ENCODE peak calls at places on chromosomes 13 and 19, in eight cellular contexts. One of them, this sample, is unnamed.
A peak's percentile ranks its signal among the peaks of the same experiment; 100 is the strongest.

GRCh38 chr13:93355094-93355493 is 128.5 kb downstream of the GPC6 start:
- DNase-seq in thoracic aorta: no peak
- DNase-seq in testis: no peak
- DNase-seq in A549: no peak
- DNase-seq in uterus: no peak
- DNase-seq in psoas muscle: no peak
- DNase-seq in aorta: no peak
- DNase-seq in lung: no peak
- DNase-seq in this sample: no peak

GRCh38 chr13:73059460-73060250 is 850 bp downstream of the KLF5 start:
- DNase-seq in thoracic aorta: no peak
- DNase-seq in testis: peak; percentile 54
- DNase-seq in A549: no peak
- DNase-seq in uterus: peak; percentile 31
- DNase-seq in psoas muscle: peak; percentile 58
- DNase-seq in aorta: peak; percentile 57
- DNase-seq in lung: peak; percentile 66
- DNase-seq in this sample: no peak

GRCh38 chr13:86932935-86933334 is 738.2 kb upstream of the SLITRK5 start:
- DNase-seq in thoracic aorta: no peak
- DNase-seq in testis: no peak
- DNase-seq in A549: no peak
- DNase-seq in uterus: no peak
- DNase-seq in psoas muscle: no peak
- DNase-seq in aorta: no peak
- DNase-seq in lung: no peak
- DNase-seq in this sample: no peak

GRCh38 chr19:57803594-57804325 is 11.0 kb downstream of the ZNF552 start:
- DNase-seq in thoracic aorta: no peak
- DNase-seq in testis: no peak
- DNase-seq in A549: no peak
- DNase-seq in uterus: peak; percentile 23
- DNase-seq in psoas muscle: no peak
- DNase-seq in aorta: peak; percentile 64
- DNase-seq in lung: no peak
- DNase-seq in this sample: no peak

GRCh38 chr13:32902898-32903297 is 113.3 kb upstream of the KL start:
- DNase-seq in thoracic aorta: peak; percentile 17
- DNase-seq in testis: peak; percentile 80
- DNase-seq in A549: no peak
- DNase-seq in uterus: peak; percentile 67
- DNase-seq in psoas muscle: peak; percentile 81
- DNase-seq in aorta: peak; percentile 89
- DNase-seq in lung: no peak
- DNase-seq in this sample: peak; percentile 85

GRCh38 chr13:20348018-20348417 is 115.9 kb upstream of the GJB6 start:
- DNase-seq in thoracic aorta: no peak
- DNase-seq in testis: no peak
- DNase-seq in A549: no peak
- DNase-seq in uterus: no peak
- DNase-seq in psoas muscle: no peak
- DNase-seq in aorta: no peak
- DNase-seq in lung: no peak
- DNase-seq in this sample: no peak

GRCh38 chr13:39603424-39603947 is 493 bp upstream of the LHFPL6 start:
- DNase-seq in thoracic aorta: no peak
- DNase-seq in testis: peak; percentile 63
- DNase-seq in A549: peak; percentile 1
- DNase-seq in uterus: peak; percentile 39
- DNase-seq in psoas muscle: no peak
- DNase-seq in aorta: peak; percentile 51
- DNase-seq in lung: peak; percentile 30
- DNase-seq in this sample: no peak

GRCh38 chr13:109790071-109790470 is 3.7 kb upstream of the IRS2 start:
- DNase-seq in thoracic aorta: no peak
- DNase-seq in testis: no peak
- DNase-seq in A549: no peak
- DNase-seq in uterus: no peak
- DNase-seq in psoas muscle: no peak
- DNase-seq in aorta: no peak
- DNase-seq in lung: no peak
- DNase-seq in this sample: no peak

GRCh38 chr13:114099918-114100445 is 32.4 kb downstream of the RASA3 start:
- DNase-seq in thoracic aorta: no peak
- DNase-seq in testis: no peak
- DNase-seq in A549: peak; percentile 26
- DNase-seq in uterus: peak; percentile 27
- DNase-seq in psoas muscle: no peak
- DNase-seq in aorta: no peak
- DNase-seq in lung: no peak
- DNase-seq in this sample: peak; percentile 55

GRCh38 chr13:27446986-27447583 is 3.3 kb downstream of the MTIF3 start:
- DNase-seq in thoracic aorta: no peak
- DNase-seq in testis: no peak
- DNase-seq in A549: no peak
- DNase-seq in uterus: no peak
- DNase-seq in psoas muscle: no peak
- DNase-seq in aorta: no peak
- DNase-seq in lung: no peak
- DNase-seq in this sample: no peak
- H3K4me3 ChIP-seq in thoracic aorta: no peak overlapping the region
- H3K4me3 ChIP-seq in testis: no peak overlapping the region
- H3K4me3 ChIP-seq in A549: no peak overlapping the region
- H3K4me3 ChIP-seq in uterus: no peak overlapping the region
- H3K4me3 ChIP-seq in psoas muscle: peak overlapping the region; percentile 17
- H3K4me3 ChIP-seq in aorta: no peak overlapping the region
- H3K4me3 ChIP-seq in lung: no peak overlapping the region
- H3K4me3 ChIP-seq in this sample: no peak overlapping the region

GRCh38 chr19:1070576-1070930 is 3.6 kb downstream of the ARHGAP45 start:
- DNase-seq in thoracic aorta: no peak
- DNase-seq in testis: no peak
- DNase-seq in A549: no peak
- DNase-seq in uterus: no peak
- DNase-seq in psoas muscle: no peak
- DNase-seq in aorta: peak; percentile 47
- DNase-seq in lung: no peak
- DNase-seq in this sample: no peak

GRCh38 chr19:1073956-1074511 is 7.1 kb downstream of the ARHGAP45 start:
- DNase-seq in thoracic aorta: no peak
- DNase-seq in testis: no peak
- DNase-seq in A549: no peak
- DNase-seq in uterus: no peak
- DNase-seq in psoas muscle: no peak
- DNase-seq in aorta: peak; percentile 49
- DNase-seq in lung: no peak
- DNase-seq in this sample: no peak

GRCh38 chr19:1070931-1071791 is 4.2 kb downstream of the ARHGAP45 start:
- DNase-seq in thoracic aorta: no peak
- DNase-seq in testis: no peak
- DNase-seq in A549: no peak
- DNase-seq in uterus: no peak
- DNase-seq in psoas muscle: peak; percentile 17
- DNase-seq in aorta: peak; percentile 53
- DNase-seq in lung: no peak
- DNase-seq in this sample: no peak

GRCh38 chr19:1073063-1073955 is 6.3 kb downstream of the ARHGAP45 start:
- DNase-seq in thoracic aorta: no peak
- DNase-seq in testis: no peak
- DNase-seq in A549: no peak
- DNase-seq in uterus: no peak
- DNase-seq in psoas muscle: no peak
- DNase-seq in aorta: no peak
- DNase-seq in lung: no peak
- DNase-seq in this sample: no peak

DNA sequence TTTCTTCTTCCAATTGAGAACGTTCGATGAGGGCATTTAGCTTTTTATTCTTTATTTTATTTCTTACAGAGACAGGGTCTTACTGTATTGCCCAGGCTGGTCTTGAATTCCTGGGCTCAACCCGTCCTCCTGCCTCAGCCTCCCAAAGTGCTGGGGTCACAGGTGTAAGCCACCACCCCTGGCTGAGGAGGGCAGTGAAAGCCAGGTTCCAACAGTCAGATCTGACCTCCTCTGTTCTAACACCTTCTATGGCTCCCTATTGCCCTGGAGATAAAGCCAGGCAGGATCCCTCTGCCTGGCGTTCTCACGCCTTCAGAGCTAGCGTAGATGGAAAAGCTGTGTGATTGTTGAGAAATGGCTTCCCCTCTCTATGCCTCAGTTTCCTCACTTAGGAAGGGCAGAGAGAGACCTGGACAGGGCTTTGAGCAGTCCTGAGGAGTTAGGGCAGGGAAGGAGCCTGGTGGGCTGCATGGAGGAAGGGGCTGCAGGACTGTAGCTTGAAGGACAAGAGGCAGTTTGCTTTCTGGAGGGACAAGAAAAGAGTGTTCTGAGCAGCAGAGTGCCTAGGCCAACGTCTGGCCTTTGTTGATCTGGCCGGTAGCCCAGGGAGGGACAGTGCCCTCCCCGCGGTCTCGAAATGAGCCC is 5.5 kb downstream of the ARHGAP45 start:
- DNase-seq in thoracic aorta: no peak
- DNase-seq in testis: no peak
- DNase-seq in A549: no peak
- DNase-seq in uterus: no peak
- DNase-seq in psoas muscle: no peak
- DNase-seq in aorta: no peak
- DNase-seq in lung: no peak
- DNase-seq in this sample: no peak
- H3K4me1 ChIP-seq in thoracic aorta: peaks cover 34% of the 10 kb centered on the region
- H3K4me1 ChIP-seq in testis: no peaks in the 10 kb centered on the region
- H3K4me1 ChIP-seq in A549: peaks cover 15% of the 10 kb centered on the region
- H3K4me1 ChIP-seq in uterus: peaks cover 6% of the 10 kb centered on the region
- H3K4me1 ChIP-seq in psoas muscle: peaks cover 3% of the 10 kb centered on the region
- H3K4me1 ChIP-seq in aorta: no peaks in the 10 kb centered on the region
- H3K4me1 ChIP-seq in lung: peaks cover 23% of the 10 kb centered on the region
- H3K4me1 ChIP-seq in this sample: peaks cover 16% of the 10 kb centered on the region

GRCh38 chr13:98141938-98142426 is 912 bp upstream of the FARP1 start:
- DNase-seq in thoracic aorta: no peak
- DNase-seq in testis: peak; percentile 37
- DNase-seq in A549: no peak
- DNase-seq in uterus: no peak
- DNase-seq in psoas muscle: peak; percentile 22
- DNase-seq in aorta: peak; percentile 60
- DNase-seq in lung: peak; percentile 33
- DNase-seq in this sample: no peak

GRCh38 chr13:98143601-98144500 is 957 bp downstream of the FARP1 start:
- DNase-seq in thoracic aorta: no peak
- DNase-seq in testis: peak; percentile 64
- DNase-seq in A549: peak; percentile 9
- DNase-seq in uterus: peak; percentile 31
- DNase-seq in psoas muscle: peak; percentile 34
- DNase-seq in aorta: no peak
- DNase-seq in lung: no peak
- DNase-seq in this sample: no peak

GRCh38 chr13:98141509-98141908 is 1.4 kb upstream of the FARP1 start:
- DNase-seq in thoracic aorta: no peak
- DNase-seq in testis: no peak
- DNase-seq in A549: no peak
- DNase-seq in uterus: no peak
- DNase-seq in psoas muscle: no peak
- DNase-seq in aorta: no peak
- DNase-seq in lung: no peak
- DNase-seq in this sample: no peak

GRCh38 chr13:98143157-98143553 is 261 bp downstream of the FARP1 start:
- DNase-seq in thoracic aorta: no peak
- DNase-seq in testis: peak; percentile 48
- DNase-seq in A549: peak; percentile 14
- DNase-seq in uterus: peak; percentile 50
- DNase-seq in psoas muscle: no peak
- DNase-seq in aorta: peak; percentile 57
- DNase-seq in lung: no peak
- DNase-seq in this sample: no peak

DNA sequence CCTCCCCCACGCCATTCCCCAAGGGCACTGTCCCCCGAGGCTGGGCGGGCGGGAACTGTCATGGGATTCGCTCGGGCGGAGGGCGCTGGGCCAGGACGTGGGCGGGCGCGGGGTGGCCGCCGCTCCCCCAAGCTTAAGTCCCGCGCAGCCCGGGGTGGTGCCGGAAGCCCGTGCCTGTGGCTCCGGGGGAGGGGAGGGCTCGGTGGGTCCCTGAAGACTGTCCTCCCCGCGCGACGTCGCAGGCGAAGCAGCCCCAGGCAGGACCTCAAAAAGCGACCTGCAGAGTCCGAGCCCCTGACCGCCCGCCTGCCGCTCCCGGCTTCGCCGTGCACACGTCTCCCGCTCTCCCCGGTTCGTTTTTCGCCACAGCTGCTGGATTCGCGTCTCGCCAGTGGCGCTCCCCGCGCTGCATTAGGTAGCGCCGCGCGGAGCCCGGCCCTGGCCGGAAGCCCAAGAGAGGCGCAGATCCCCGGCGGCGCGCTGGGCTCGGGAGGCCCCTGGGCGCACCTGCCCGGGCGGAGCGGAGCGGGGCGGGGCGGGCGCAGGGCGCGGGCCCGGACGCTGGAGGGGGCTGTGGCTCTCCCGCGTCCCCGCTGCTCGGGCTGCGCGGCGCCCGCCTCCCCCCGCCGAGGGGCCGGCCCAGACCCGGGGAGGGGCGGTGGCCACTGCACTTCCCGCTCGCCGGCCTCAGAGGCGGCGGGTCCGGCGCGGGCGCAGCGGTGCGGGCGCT is at the start of gene FARP1:
- DNase-seq in thoracic aorta: no peak
- DNase-seq in testis: peak; percentile 76
- DNase-seq in A549: peak; percentile 48
- DNase-seq in uterus: peak; percentile 78
- DNase-seq in psoas muscle: peak; percentile 76
- DNase-seq in aorta: peak; percentile 80
- DNase-seq in lung: peak; percentile 71
- DNase-seq in this sample: no peak
- H3K4me3 ChIP-seq in thoracic aorta: peak within 1 kb of the TSS; percentile 85
- H3K4me3 ChIP-seq in testis: peak within 1 kb of the TSS; percentile 70
- H3K4me3 ChIP-seq in A549: peak within 1 kb of the TSS; percentile 96
- H3K4me3 ChIP-seq in uterus: peak within 1 kb of the TSS; percentile 55
- H3K4me3 ChIP-seq in psoas muscle: peak within 1 kb of the TSS; percentile 75
- H3K4me3 ChIP-seq in aorta: peak within 1 kb of the TSS; percentile 95
- H3K4me3 ChIP-seq in lung: peak within 1 kb of the TSS; percentile 71
- H3K4me3 ChIP-seq in this sample: peak within 1 kb of the TSS; percentile 79

GRCh38 chr13:30313307-30313706 is 6.0 kb upstream of the KATNAL1 start:
- DNase-seq in thoracic aorta: no peak
- DNase-seq in testis: no peak
- DNase-seq in A549: no peak
- DNase-seq in uterus: no peak
- DNase-seq in psoas muscle: no peak
- DNase-seq in aorta: no peak
- DNase-seq in lung: no peak
- DNase-seq in this sample: no peak

GRCh38 chr13:30312859-30313258 is 5.5 kb upstream of the KATNAL1 start:
- DNase-seq in thoracic aorta: no peak
- DNase-seq in testis: no peak
- DNase-seq in A549: no peak
- DNase-seq in uterus: no peak
- DNase-seq in psoas muscle: no peak
- DNase-seq in aorta: no peak
- DNase-seq in lung: no peak
- DNase-seq in this sample: no peak

GRCh38 chr13:30318026-30318425 is 10.7 kb upstream of the KATNAL1 start:
- DNase-seq in thoracic aorta: no peak
- DNase-seq in testis: no peak
- DNase-seq in A549: no peak
- DNase-seq in uterus: no peak
- DNase-seq in psoas muscle: no peak
- DNase-seq in aorta: no peak
- DNase-seq in lung: no peak
- DNase-seq in this sample: no peak

GRCh38 chr13:30314069-30314468 is 6.7 kb upstream of the KATNAL1 start:
- DNase-seq in thoracic aorta: no peak
- DNase-seq in testis: no peak
- DNase-seq in A549: no peak
- DNase-seq in uterus: no peak
- DNase-seq in psoas muscle: no peak
- DNase-seq in aorta: no peak
- DNase-seq in lung: no peak
- DNase-seq in this sample: no peak

GRCh38 chr13:30314562-30314961 is 7.2 kb upstream of the KATNAL1 start:
- DNase-seq in thoracic aorta: no peak
- DNase-seq in testis: no peak
- DNase-seq in A549: no peak
- DNase-seq in uterus: no peak
- DNase-seq in psoas muscle: no peak
- DNase-seq in aorta: no peak
- DNase-seq in lung: no peak
- DNase-seq in this sample: no peak
- H3K4me1 ChIP-seq in thoracic aorta: peaks cover 24% of the 10 kb centered on the region
- H3K4me1 ChIP-seq in testis: peaks cover 4% of the 10 kb centered on the region
- H3K4me1 ChIP-seq in A549: peaks cover 5% of the 10 kb centered on the region
- H3K4me1 ChIP-seq in uterus: no peaks in the 10 kb centered on the region
- H3K4me1 ChIP-seq in psoas muscle: peaks cover 20% of the 10 kb centered on the region
- H3K4me1 ChIP-seq in aorta: no peaks in the 10 kb centered on the region
- H3K4me1 ChIP-seq in lung: no peaks in the 10 kb centered on the region
- H3K4me1 ChIP-seq in this sample: no peaks in the 10 kb centered on the region

This sample was measured in right atrium auricular region.